ENCODE peak calls at places on chromosomes 1 and 21, in seven cellular contexts. Q is mammary epithelial cell, G is neural progenitor cell, W is pancreas, M is left ventricle myocardium inferior, S is IMR-90, U is endothelial cell of umbilical vein. T is an unnamed sample.

GRCh38 chr1:207073906-207074820 is 14.5 kb upstream of the C4BPB start:
- DNase-seq in W (no peak), Q (peak; percentile 89), M (no peak), G (no peak), S (peak; percentile 7), U (no peak), T (no peak)

GRCh38 chr1:225427249-225428065 is at the start of gene LBR:
- DNase-seq in Q (no peak), S (peak; percentile 16), U (no peak), W (peak; percentile 44), M (peak; percentile 46), G (peak; percentile 86), T (no peak)

GRCh38 chr1:45792744-45793143 is 10.7 kb upstream of the MAST2 start:
- DNase-seq in Q (no peak), M (no peak), U (no peak), W (no peak), S (no peak), G (no peak), T (no peak)

GRCh38 chr1:167273027-167273800 is 52.5 kb downstream of the POU2F1 start:
- DNase-seq in W (no peak), M (no peak), G (no peak), S (peak; percentile 8), Q (peak; percentile 49), U (no peak), T (peak; percentile 24)

GRCh38 chr1:12031039-12031980 is 12.0 kb downstream of the MIIP start:
- DNase-seq in W (no peak), Q (peak; percentile 12), U (peak; percentile 16), S (peak; percentile 23), G (peak; percentile 51), M (peak; percentile 46), T (peak; percentile 79)

GRCh38 chr1:27366113-27366410 is 699 bp downstream of the MAP3K6 start:
- DNase-seq in W (peak; percentile 78), S (peak; percentile 49), Q (no peak), G (peak; percentile 95), M (peak; percentile 94), U (peak; percentile 76), T (peak; percentile 93)

GRCh38 chr1:49050041-49050440 is 273.4 kb upstream of the BEND5 start:
- DNase-seq in G (no peak), Q (no peak), S (no peak), U (no peak), M (no peak), W (no peak), T (no peak)

GRCh38 chr1:5881526-5882222 is 110.6 kb downstream of the NPHP4 start:
- DNase-seq in W (no peak), M (no peak), Q (no peak), G (no peak), U (no peak), S (no peak), T (no peak)

GRCh38 chr1:9424278-9424677 is 115.0 kb upstream of the SLC25A33 start:
- DNase-seq in G (no peak), W (no peak), Q (no peak), U (no peak), M (no peak), S (no peak), T (peak; percentile 53)

GRCh38 chr1:180169641-180170155 is 15.0 kb downstream of the QSOX1 start:
- DNase-seq in U (no peak), G (no peak), S (no peak), W (no peak), Q (no peak), M (no peak), T (no peak)

GRCh38 chr1:1332031-1332755 is 1.1 kb downstream of the TAS1R3 start:
- DNase-seq in Q (peak; percentile 29), M (no peak), U (no peak), W (no peak), G (no peak), S (no peak), T (no peak)

GRCh38 chr1:160646711-160647328 is at the start of gene SLAMF1:
- DNase-seq in W (no peak), G (no peak), Q (peak; percentile 16), S (no peak), U (no peak), M (no peak), T (no peak)

GRCh38 chr1:20349561-20349960 is 58.9 kb downstream of the VWA5B1 start:
- DNase-seq in U (no peak), Q (no peak), S (no peak), W (no peak), M (no peak), G (no peak), T (no peak)

GRCh38 chr21:44370027-44370735 is 16.8 kb downstream of the TRPM2 start:
- DNase-seq in W (no peak), G (peak; percentile 79), S (peak; percentile 7), M (no peak), Q (peak; percentile 78), U (no peak), T (peak; percentile 73)

GRCh38 chr1:159207080-159207479 is 2.4 kb downstream of the ACKR1 start:
- DNase-seq in G (no peak), M (no peak), Q (no peak), S (no peak), W (no peak), U (no peak), T (no peak)

GRCh38 chr1:153790996-153791855 is 16.0 kb downstream of the SLC27A3 start:
- DNase-seq in Q (peak; percentile 60), M (no peak), S (peak; percentile 94), G (no peak), W (no peak), U (no peak), T (no peak)

GRCh38 chr1:153789478-153790148 is 14.4 kb downstream of the SLC27A3 start:
- DNase-seq in M (no peak), U (no peak), G (no peak), S (no peak), Q (no peak), W (no peak), T (peak; percentile 36)

GRCh38 chr1:153790282-153790995 is 15.2 kb downstream of the SLC27A3 start:
- DNase-seq in G (no peak), M (peak; percentile 84), Q (no peak), U (peak; percentile 85), S (peak; percentile 84), W (peak; percentile 66), T (no peak)

GRCh38 chr1:153783233-153784190 is 8.3 kb downstream of the SLC27A3 start:
- DNase-seq in Q (peak; percentile 80), W (peak; percentile 86), M (peak; percentile 90), U (peak; percentile 94), G (peak; percentile 96), S (peak; percentile 86), T (peak; percentile 99)

DNA sequence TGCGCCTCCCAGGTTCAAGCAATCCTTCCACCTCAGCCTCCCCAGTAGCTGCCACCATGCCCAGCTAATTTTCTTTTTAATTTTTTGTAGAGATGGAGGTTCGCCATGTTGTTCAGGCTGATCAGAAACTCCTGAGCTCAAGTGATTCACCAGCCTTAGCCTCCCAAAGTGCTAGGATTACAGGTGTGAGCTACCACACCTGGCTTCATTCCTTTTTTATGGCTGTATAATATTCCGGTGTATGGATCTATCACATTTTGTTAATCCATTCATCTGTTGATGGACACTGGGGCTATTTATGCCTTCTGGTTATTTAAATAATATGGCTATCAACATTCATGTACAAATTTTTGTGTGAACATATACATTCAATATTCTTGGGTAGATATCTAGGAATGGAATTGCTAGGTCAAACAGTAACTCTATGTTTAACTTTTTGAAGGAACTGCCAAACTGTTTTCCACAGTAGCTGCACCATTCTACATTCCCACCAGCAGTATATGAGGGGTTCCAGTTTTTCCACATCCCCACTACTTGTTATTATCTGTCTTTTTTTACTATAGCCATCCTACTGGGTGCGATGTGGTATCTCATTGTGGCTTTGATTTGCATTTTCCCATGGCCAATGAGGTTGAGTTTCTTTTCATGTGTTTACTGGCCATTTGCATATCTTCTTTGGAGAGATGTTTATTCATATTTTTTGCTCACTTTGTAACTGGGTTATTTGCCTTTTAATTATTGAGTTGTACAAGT is 11.0 kb downstream of the SLC27A3 start:
- DNase-seq in G (no peak), Q (no peak), S (no peak), W (no peak), U (no peak), M (no peak), T (no peak)
- TF ChIP-seq CTCF in G (no peak), Q (no peak), S (no peak), W (no peak), U (no peak), M (no peak), T (no peak)

GRCh38 chr1:229888561-229889001 is 178.5 kb upstream of the GALNT2 start:
- DNase-seq in U (no peak), W (no peak), S (no peak), M (no peak), G (no peak), Q (no peak), T (no peak)
- H3K27ac ChIP-seq in U (no peak overlapping the region), W (peak overlapping the region; percentile 77), S (no peak overlapping the region), M (peak overlapping the region; percentile 86), G (no peak overlapping the region), Q (no peak overlapping the region), T (no peak overlapping the region)

GRCh38 chr1:235327559-235328270 is at the start of gene ARID4B:
- DNase-seq in S (no peak), M (peak; percentile 78), Q (no peak), G (peak; percentile 52), W (no peak), U (no peak), T (no peak)

GRCh38 chr1:235325854-235326253 is 2.1 kb downstream of the ARID4B start:
- DNase-seq in U (no peak), M (no peak), G (no peak), S (no peak), Q (no peak), W (no peak), T (no peak)

GRCh38 chr1:235328271-235329138 is at the start of gene GGPS1:
- DNase-seq in M (peak; percentile 98), S (peak; percentile 100), Q (peak; percentile 100), W (peak; percentile 97), G (peak; percentile 99), U (peak; percentile 100), T (peak; percentile 100)

GRCh38 chr1:235325139-235325538 is 2.8 kb downstream of the ARID4B start:
- DNase-seq in S (no peak), G (no peak), W (no peak), U (peak; percentile 9), Q (no peak), M (no peak), T (no peak)

GRCh38 chr1:235326719-235327558 is 1.0 kb downstream of the ARID4B start:
- DNase-seq in M (peak; percentile 34), U (peak; percentile 63), G (peak; percentile 60), S (no peak), Q (peak; percentile 45), W (peak; percentile 37), T (peak; percentile 56)
- H3K27me3 ChIP-seq in M (no peaks in the 10 kb centered on the region), U (no peaks in the 10 kb centered on the region), G (no peaks in the 10 kb centered on the region), S (no peaks in the 10 kb centered on the region), Q (no peaks in the 10 kb centered on the region), W (no peaks in the 10 kb centered on the region), T (no peaks in the 10 kb centered on the region)

GRCh38 chr1:196376648-196377295 is 231.5 kb downstream of the KCNT2 start:
- DNase-seq in U (no peak), M (no peak), G (no peak), Q (no peak), S (no peak), W (no peak), T (no peak)

GRCh38 chr1:196373798-196374197 is 234.4 kb downstream of the KCNT2 start:
- DNase-seq in U (no peak), S (no peak), Q (no peak), G (no peak), W (no peak), M (no peak), T (no peak)

GRCh38 chr1:196377811-196378210 is 230.4 kb downstream of the KCNT2 start:
- DNase-seq in U (no peak), W (no peak), M (no peak), S (no peak), G (no peak), Q (no peak), T (no peak)

GRCh38 chr1:196367838-196368237 is 240.4 kb downstream of the KCNT2 start:
- DNase-seq in S (no peak), M (no peak), U (no peak), G (no peak), Q (no peak), W (no peak), T (no peak)

GRCh38 chr1:196372896-196373536 is 235.2 kb downstream of the KCNT2 start:
- DNase-seq in M (no peak), U (peak; percentile 54), S (peak; percentile 47), Q (peak; percentile 12), G (peak; percentile 16), W (no peak), T (no peak)
- TF ChIP-seq CTCF in M (peak; percentile 62), U (peak; percentile 18), S (peak; percentile 50), Q (peak; percentile 52), G (peak; percentile 68), W (peak; percentile 30), T (peak; percentile 33)